ENCODE peak calls at places on chromosomes 6 and 20, in nine cellular contexts. M is IMR-90; X is A549; O is GM06990; B is H9; S is fibroblast of lung; C is HL-60; N is fibroblast of the aortic adventitia; U is CD4-positive, alpha-beta T cell. F is an unnamed sample.

GRCh38 chr20:31543966-31544598 is 29.8 kb downstream of the HM13 start:
- DNase-seq in M (peak), X (no peak), O (no peak), B (no peak), S (peak), C (no peak), N (peak), U (no peak), F (no peak)

GRCh38 chr6:125952764-125953501 is 3.6 kb upstream of the HINT3 start:
- DNase-seq in M (peak), X (no peak), O (no peak), B (peak), S (no peak), C (no peak), N (peak), U (no peak), F (peak)

GRCh38 chr6:39847216-39847615 is 55.0 kb downstream of the DAAM2 start:
- DNase-seq in M (no peak), X (no peak), O (no peak), B (peak), S (no peak), C (no peak), N (peak), U (no peak), F (no peak)

GRCh38 chr6:22756365-22756764 is 187.0 kb downstream of the HDGFL1 start:
- DNase-seq in M (peak), X (no peak), O (no peak), B (no peak), S (peak), C (no peak), N (no peak), U (no peak), F (no peak)

GRCh38 chr6:148251286-148251685 is 91.4 kb upstream of the SASH1 start:
- DNase-seq in M (peak), X (no peak), O (no peak), B (no peak), S (peak), C (peak), N (peak), U (no peak), F (no peak)

GRCh38 chr6:142686719-142686996 is 258.3 kb downstream of the HIVEP2 start:
- DNase-seq in M (no peak), X (no peak), O (no peak), B (no peak), S (no peak), C (no peak), N (no peak), U (no peak), F (no peak)

GRCh38 chr6:47420394-47421371 is 56.9 kb upstream of the CD2AP start:
- DNase-seq in M (peak), X (no peak), O (no peak), B (no peak), S (peak), C (no peak), N (peak), U (no peak), F (no peak)

GRCh38 chr6:111087871-111088667 is 766 bp downstream of the SLC16A10 start:
- DNase-seq in M (no peak), X (no peak), O (peak), B (peak), S (no peak), C (no peak), N (no peak), U (peak), F (peak)

GRCh38 chr20:36881888-36882287 is 6.0 kb downstream of the TLDC2 start:
- DNase-seq in M (no peak), X (no peak), O (no peak), B (no peak), S (no peak), C (no peak), N (no peak), U (no peak), F (no peak)

GRCh38 chr20:53028337-53029007 is 56.3 kb downstream of the TSHZ2 start:
- DNase-seq in M (no peak), X (no peak), O (no peak), B (no peak), S (no peak), C (no peak), N (no peak), U (no peak), F (no peak)

GRCh38 chr6:143940011-143940597 is 68.0 kb downstream of the PLAGL1 start:
- DNase-seq in M (peak), X (peak), O (peak), B (no peak), S (peak), C (peak), N (peak), U (peak), F (peak)

GRCh38 chr6:35278708-35279107 is 18.9 kb upstream of the DEF6 start:
- DNase-seq in M (no peak), X (no peak), O (no peak), B (no peak), S (no peak), C (no peak), N (no peak), U (no peak), F (no peak)

GRCh38 chr6:106849676-106850332 is 124.7 kb downstream of the CD24 start:
- DNase-seq in M (no peak), X (no peak), O (no peak), B (no peak), S (no peak), C (peak), N (no peak), U (no peak), F (no peak)

GRCh38 chr20:49199729-49200293 is 11.7 kb upstream of the STAU1 start:
- DNase-seq in M (no peak), X (no peak), O (no peak), B (no peak), S (no peak), C (no peak), N (no peak), U (no peak), F (no peak)

GRCh38 chr6:157988700-157989063 is 7.0 kb downstream of the SYNJ2 start:
- DNase-seq in M (no peak), X (no peak), O (no peak), B (no peak), S (no peak), C (no peak), N (no peak), U (no peak), F (no peak)

GRCh38 chr6:24330137-24330732 is 27.6 kb downstream of the DCDC2 start:
- DNase-seq in M (no peak), X (no peak), O (no peak), B (no peak), S (no peak), C (no peak), N (no peak), U (no peak), F (no peak)

GRCh38 chr20:63314015-63314471 is 21.1 kb downstream of the COL20A1 start:
- DNase-seq in M (no peak), X (no peak), O (no peak), B (no peak), S (no peak), C (no peak), N (no peak), U (no peak), F (no peak)

GRCh38 chr6:101876431-101876830 is 482.9 kb downstream of the GRIK2 start:
- DNase-seq in M (no peak), X (no peak), O (no peak), B (no peak), S (no peak), C (no peak), N (no peak), U (no peak), F (no peak)

GRCh38 chr6:124400600-124400999 is 561.6 kb upstream of the RNF217 start:
- DNase-seq in M (no peak), X (no peak), O (no peak), B (no peak), S (no peak), C (no peak), N (no peak), U (no peak), F (no peak)

GRCh38 chr6:26183237-26183580 is 96.0 kb downstream of the HFE start:
- DNase-seq in M (no peak), X (no peak), O (no peak), B (no peak), S (no peak), C (no peak), N (no peak), U (no peak), F (no peak)

GRCh38 chr20:34579191-34579661 is 20.7 kb downstream of the MAP1LC3A start:
- DNase-seq in M (peak), X (no peak), O (no peak), B (no peak), S (peak), C (no peak), N (peak), U (no peak), F (no peak)
- TF ChIP-seq CTCF in M (peak), X (peak), O (no peak), B (no peak), S (peak), C (peak), N (peak), U (no peak), F (no peak)

GRCh38 chr20:57335392-57335791 is 5.8 kb downstream of the SPO11 start:
- DNase-seq in M (no peak), X (no peak), O (no peak), B (no peak), S (no peak), C (no peak), N (peak), U (no peak), F (no peak)
- TF ChIP-seq CTCF in M (no peak), X (peak), O (no peak), B (no peak), S (peak), C (no peak), N (no peak), U (no peak), F (no peak)

DNA sequence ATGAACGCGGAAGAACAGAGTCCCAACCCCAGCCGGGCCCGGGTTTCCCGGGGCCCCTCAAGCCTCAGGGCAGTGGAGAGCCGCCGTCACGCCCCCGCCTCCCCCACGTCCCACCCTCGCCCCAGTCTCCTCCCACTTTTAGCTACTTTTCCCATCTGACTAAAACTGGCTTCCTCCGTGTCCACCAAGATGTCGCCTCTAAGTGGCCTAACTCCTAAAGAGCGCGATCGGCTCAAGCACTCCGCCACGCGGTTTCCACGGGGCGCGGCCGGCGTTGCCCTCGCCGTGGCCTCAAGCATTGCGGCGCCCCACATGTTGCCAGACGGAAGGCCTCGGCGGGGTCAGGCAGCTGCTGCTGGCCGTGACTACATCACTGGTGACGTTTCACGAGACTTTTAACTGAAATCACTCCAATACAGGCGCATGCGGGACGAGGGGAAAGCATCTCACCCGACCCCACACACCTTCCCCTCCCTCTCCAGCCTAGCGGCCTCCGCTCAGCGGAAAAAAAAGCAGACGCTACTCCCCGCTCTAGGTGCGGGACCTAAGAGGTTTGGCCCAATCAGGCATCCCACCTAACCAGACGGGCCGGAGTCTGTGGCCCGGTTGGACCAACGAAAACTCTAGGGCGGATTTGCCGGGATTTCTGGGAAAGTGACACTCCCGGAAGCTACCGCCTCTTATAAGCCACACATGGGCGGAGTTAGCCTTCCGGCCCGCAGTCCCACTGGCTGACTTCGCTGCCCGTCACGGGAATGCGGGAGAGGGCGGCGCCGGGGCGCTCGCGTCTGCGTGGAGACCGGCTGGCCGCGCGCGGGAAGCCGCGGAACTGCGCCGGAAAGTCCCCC is at the start of gene NXT1:
- DNase-seq in M (peak), X (peak), O (peak), B (peak), S (peak), C (peak), N (peak), U (peak), F (peak)
- TF ChIP-seq CTCF in M (no peak), X (no peak), O (no peak), B (no peak), S (peak), C (no peak), N (no peak), U (peak), F (no peak)

GRCh38 chr6:44940367-44940766 is 387.8 kb upstream of the RUNX2 start:
- DNase-seq in M (no peak), X (no peak), O (no peak), B (no peak), S (no peak), C (no peak), N (no peak), U (no peak), F (no peak)
- TF ChIP-seq CTCF in M (no peak), X (no peak), O (no peak), B (no peak), S (no peak), C (no peak), N (no peak), U (no peak), F (no peak)

DNA sequence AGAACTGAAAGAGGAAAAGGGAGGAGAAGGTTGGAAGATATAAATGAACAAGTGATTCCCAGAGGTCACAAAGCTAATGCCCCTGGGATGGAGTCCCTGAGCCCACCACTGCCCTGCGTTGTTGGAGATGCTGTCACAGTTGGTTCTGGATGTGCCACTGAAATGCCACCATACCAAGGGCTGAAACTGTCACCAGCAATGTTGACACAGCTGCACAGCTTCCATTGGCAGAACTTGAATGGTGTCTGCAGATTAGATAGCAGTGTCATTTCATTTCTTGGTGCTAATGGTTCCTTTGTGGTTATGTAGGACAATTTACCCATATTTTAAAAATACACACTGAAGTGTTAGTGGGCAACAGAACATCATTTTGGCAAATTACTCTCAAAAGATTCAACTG is 120.7 kb downstream of the TBXT start:
- DNase-seq in M (no peak), X (no peak), O (no peak), B (no peak), S (no peak), C (no peak), N (no peak), U (no peak), F (no peak)
- TF ChIP-seq CTCF in M (no peak), X (no peak), O (no peak), B (no peak), S (no peak), C (no peak), N (no peak), U (no peak), F (no peak)

GRCh38 chr6:2038096-2038495 is 207.3 kb downstream of the GMDS start:
- DNase-seq in M (peak), X (no peak), O (no peak), B (no peak), S (peak), C (no peak), N (peak), U (peak), F (no peak)
- TF ChIP-seq CTCF in M (no peak), X (no peak), O (no peak), B (no peak), S (no peak), C (no peak), N (no peak), U (no peak), F (no peak)

DNA sequence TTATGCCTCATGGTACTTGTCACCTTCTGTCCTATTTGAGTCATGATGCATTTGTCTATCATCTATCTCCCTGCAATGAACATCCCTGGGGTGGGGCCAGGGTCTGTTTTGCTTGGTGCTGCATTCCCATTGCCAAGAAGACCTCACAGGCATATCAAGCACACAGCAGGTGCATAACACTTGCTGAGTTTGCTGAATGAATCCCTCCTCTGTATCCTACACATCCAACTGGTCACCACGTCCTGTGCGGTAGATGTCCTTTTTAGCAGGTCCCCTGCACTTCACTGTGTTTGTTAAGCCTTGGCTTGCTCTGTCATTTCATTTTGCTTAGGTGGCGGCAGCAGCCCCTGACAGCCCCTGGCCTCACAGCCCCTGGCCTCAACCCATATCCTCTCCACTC is 214.8 kb upstream of the RNF24 start:
- DNase-seq in M (no peak), X (no peak), O (no peak), B (no peak), S (no peak), C (no peak), N (no peak), U (no peak), F (no peak)
- TF ChIP-seq CTCF in M (no peak), X (no peak), O (no peak), B (no peak), S (no peak), C (no peak), N (no peak), U (no peak), F (no peak)

DNA sequence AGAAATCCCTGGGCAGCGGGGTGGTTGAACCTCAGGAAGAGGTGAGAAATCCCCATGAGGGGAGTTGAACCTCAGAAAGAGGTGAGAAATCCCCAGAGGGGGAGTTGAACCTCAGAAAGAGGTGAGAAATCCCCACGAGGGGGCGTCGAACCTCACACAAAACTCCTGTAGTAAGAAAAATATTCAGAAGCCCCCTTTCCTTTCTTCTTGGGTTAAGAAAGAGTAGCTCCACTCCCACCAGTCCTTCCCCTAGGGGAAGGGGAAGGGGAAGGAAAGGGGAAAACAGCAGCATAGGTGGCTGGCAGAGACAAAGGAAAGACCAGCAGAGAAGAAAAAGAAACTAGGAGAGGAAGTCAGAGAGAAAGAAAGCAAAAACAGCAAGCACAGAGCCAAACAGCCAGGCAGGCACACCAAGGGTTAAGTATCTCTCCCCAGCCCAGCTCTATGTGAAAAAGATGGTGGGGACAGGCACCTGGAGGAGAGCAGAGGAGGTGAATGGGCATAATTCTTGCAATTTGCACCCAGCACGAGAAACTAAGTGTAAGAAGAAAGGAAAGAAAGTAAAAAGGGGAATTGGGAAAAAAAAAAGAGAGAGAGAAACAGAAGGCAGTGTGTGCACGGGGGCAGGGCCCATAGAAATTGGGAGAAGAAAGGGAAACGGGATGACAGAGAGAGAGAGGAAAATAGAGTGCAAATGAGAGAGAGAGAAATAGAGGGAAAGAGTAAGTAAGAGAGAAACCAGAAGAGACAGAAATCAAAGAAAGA is 88.2 kb downstream of the PLG start:
- DNase-seq in M (no peak), X (no peak), O (peak), B (peak), S (no peak), C (no peak), N (no peak), U (no peak), F (peak)
- TF ChIP-seq CTCF in M (no peak), X (peak), O (peak), B (peak), S (no peak), C (no peak), N (no peak), U (no peak), F (peak)

GRCh38 chr6:8059129-8059528 is 5.1 kb downstream of the BLOC1S5 start:
- DNase-seq in M (peak), X (no peak), O (no peak), B (no peak), S (peak), C (no peak), N (peak), U (no peak), F (no peak)
- TF ChIP-seq CTCF in M (peak), X (peak), O (peak), B (peak), S (no peak), C (no peak), N (peak), U (peak), F (peak)